ENCODE peak calls at places on chromosomes 7 and 10, in eight cellular contexts. One of them, this sample, is unnamed.
A peak's percentile ranks its signal among the peaks of the same experiment; 100 is the strongest.

GRCh38 chr10:103350175-103350521 is 792 bp downstream of the PCGF6 start:
- DNase-seq in GM23338: no peak
- DNase-seq in HCT116: no peak
- DNase-seq in Panc1: no peak
- DNase-seq in SK-N-SH: no peak
- DNase-seq in HepG2: no peak
- DNase-seq in K562: no peak
- DNase-seq in GM12878: no peak
- DNase-seq in this sample: no peak

GRCh38 chr7:77306231-77307067 is 106.8 kb upstream of the FGL2 start:
- DNase-seq in K562: no peak
- DNase-seq in GM23338: no peak
- DNase-seq in HCT116: no peak
- DNase-seq in Panc1: no peak
- DNase-seq in GM12878: no peak
- DNase-seq in HepG2: peak; percentile 29
- DNase-seq in SK-N-SH: no peak
- DNase-seq in this sample: peak; percentile 76

GRCh38 chr7:76351372-76351771 is 7.4 kb downstream of the YWHAG start:
- DNase-seq in GM12878: no peak
- DNase-seq in HepG2: no peak
- DNase-seq in HCT116: no peak
- DNase-seq in GM23338: no peak
- DNase-seq in SK-N-SH: no peak
- DNase-seq in Panc1: no peak
- DNase-seq in K562: no peak
- DNase-seq in this sample: no peak

GRCh38 chr7:146659732-146660131 is 543.1 kb downstream of the CNTNAP2 start:
- DNase-seq in Panc1: no peak
- DNase-seq in GM23338: no peak
- DNase-seq in K562: no peak
- DNase-seq in HepG2: no peak
- DNase-seq in HCT116: no peak
- DNase-seq in SK-N-SH: peak; percentile 8
- DNase-seq in GM12878: no peak
- DNase-seq in this sample: no peak

GRCh38 chr7:107014381-107015023 is 30.0 kb upstream of the PRKAR2B start:
- DNase-seq in HCT116: no peak
- DNase-seq in GM12878: no peak
- DNase-seq in GM23338: peak; percentile 7
- DNase-seq in SK-N-SH: no peak
- DNase-seq in HepG2: no peak
- DNase-seq in Panc1: no peak
- DNase-seq in K562: no peak
- DNase-seq in this sample: no peak

GRCh38 chr10:129958118-129958685 is 5.9 kb downstream of the EBF3 start:
- DNase-seq in Panc1: no peak
- DNase-seq in HCT116: no peak
- DNase-seq in K562: no peak
- DNase-seq in GM12878: no peak
- DNase-seq in HepG2: no peak
- DNase-seq in GM23338: peak; percentile 38
- DNase-seq in SK-N-SH: no peak
- DNase-seq in this sample: no peak

GRCh38 chr7:7183061-7183832 is 903 bp downstream of the C1GALT1 start:
- DNase-seq in Panc1: no peak
- DNase-seq in HepG2: no peak
- DNase-seq in K562: peak; percentile 51
- DNase-seq in SK-N-SH: peak; percentile 82
- DNase-seq in GM12878: no peak
- DNase-seq in GM23338: peak; percentile 66
- DNase-seq in HCT116: no peak
- DNase-seq in this sample: peak; percentile 14

GRCh38 chr10:1050145-1050544 is 1.2 kb upstream of the IDI1 start:
- DNase-seq in HCT116: no peak
- DNase-seq in HepG2: peak; percentile 22
- DNase-seq in GM23338: no peak
- DNase-seq in GM12878: no peak
- DNase-seq in SK-N-SH: no peak
- DNase-seq in K562: peak; percentile 79
- DNase-seq in Panc1: no peak
- DNase-seq in this sample: no peak

GRCh38 chr10:67971311-67971710 is 86.9 kb downstream of the SIRT1 start:
- DNase-seq in Panc1: no peak
- DNase-seq in SK-N-SH: no peak
- DNase-seq in K562: no peak
- DNase-seq in HepG2: no peak
- DNase-seq in HCT116: no peak
- DNase-seq in GM12878: no peak
- DNase-seq in GM23338: no peak
- DNase-seq in this sample: no peak

GRCh38 chr7:99099499-99100077 is 44.3 kb downstream of the SMURF1 start:
- DNase-seq in K562: no peak
- DNase-seq in Panc1: no peak
- DNase-seq in HCT116: no peak
- DNase-seq in GM23338: no peak
- DNase-seq in GM12878: no peak
- DNase-seq in SK-N-SH: no peak
- DNase-seq in HepG2: peak; percentile 50
- DNase-seq in this sample: no peak

GRCh38 chr7:45714521-45714820 is 140.3 kb downstream of the ADCY1 start:
- DNase-seq in HCT116: no peak
- DNase-seq in GM12878: no peak
- DNase-seq in SK-N-SH: no peak
- DNase-seq in Panc1: no peak
- DNase-seq in K562: no peak
- DNase-seq in HepG2: no peak
- DNase-seq in GM23338: no peak
- DNase-seq in this sample: no peak

GRCh38 chr7:111982804-111983203 is 223.4 kb downstream of the DOCK4 start:
- DNase-seq in HCT116: no peak
- DNase-seq in K562: no peak
- DNase-seq in SK-N-SH: no peak
- DNase-seq in Panc1: no peak
- DNase-seq in HepG2: no peak
- DNase-seq in GM12878: no peak
- DNase-seq in GM23338: no peak
- DNase-seq in this sample: no peak

GRCh38 chr7:135877799-135878198 is 99.4 kb downstream of the MTPN start:
- DNase-seq in HepG2: no peak
- DNase-seq in GM12878: peak; percentile 19
- DNase-seq in GM23338: no peak
- DNase-seq in SK-N-SH: no peak
- DNase-seq in HCT116: no peak
- DNase-seq in K562: no peak
- DNase-seq in Panc1: no peak
- DNase-seq in this sample: no peak

GRCh38 chr10:29681700-29682444 is 47.1 kb upstream of the SVIL start:
- DNase-seq in GM23338: no peak
- DNase-seq in K562: no peak
- DNase-seq in SK-N-SH: no peak
- DNase-seq in HepG2: no peak
- DNase-seq in GM12878: no peak
- DNase-seq in HCT116: no peak
- DNase-seq in Panc1: no peak
- DNase-seq in this sample: peak; percentile 94

GRCh38 chr7:142459557-142459963 is 201.7 kb upstream of the PRSS58 start:
- DNase-seq in GM12878: no peak
- DNase-seq in Panc1: no peak
- DNase-seq in K562: peak; percentile 69
- DNase-seq in GM23338: peak; percentile 71
- DNase-seq in HCT116: peak; percentile 41
- DNase-seq in SK-N-SH: peak; percentile 64
- DNase-seq in HepG2: peak; percentile 25
- DNase-seq in this sample: no peak

GRCh38 chr7:18352339-18353255 is 143.0 kb upstream of the HDAC9 start:
- DNase-seq in GM12878: no peak
- DNase-seq in GM23338: peak; percentile 86
- DNase-seq in SK-N-SH: peak; percentile 59
- DNase-seq in HepG2: peak; percentile 5
- DNase-seq in Panc1: peak; percentile 58
- DNase-seq in K562: peak; percentile 37
- DNase-seq in HCT116: peak; percentile 35
- DNase-seq in this sample: peak; percentile 24

GRCh38 chr7:18356195-18356645 is 139.3 kb upstream of the HDAC9 start:
- DNase-seq in K562: peak; percentile 12
- DNase-seq in GM23338: peak; percentile 36
- DNase-seq in HCT116: peak; percentile 26
- DNase-seq in Panc1: peak; percentile 42
- DNase-seq in HepG2: peak; percentile 8
- DNase-seq in SK-N-SH: peak; percentile 34
- DNase-seq in GM12878: no peak
- DNase-seq in this sample: no peak

GRCh38 chr7:18354108-18354507 is 141.4 kb upstream of the HDAC9 start:
- DNase-seq in HepG2: no peak
- DNase-seq in HCT116: no peak
- DNase-seq in GM23338: no peak
- DNase-seq in Panc1: no peak
- DNase-seq in GM12878: no peak
- DNase-seq in K562: no peak
- DNase-seq in SK-N-SH: no peak
- DNase-seq in this sample: no peak

GRCh38 chr7:18357691-18358090 is 137.9 kb upstream of the HDAC9 start:
- DNase-seq in GM23338: peak; percentile 55
- DNase-seq in Panc1: no peak
- DNase-seq in K562: no peak
- DNase-seq in HepG2: no peak
- DNase-seq in GM12878: no peak
- DNase-seq in SK-N-SH: no peak
- DNase-seq in HCT116: no peak
- DNase-seq in this sample: no peak

DNA sequence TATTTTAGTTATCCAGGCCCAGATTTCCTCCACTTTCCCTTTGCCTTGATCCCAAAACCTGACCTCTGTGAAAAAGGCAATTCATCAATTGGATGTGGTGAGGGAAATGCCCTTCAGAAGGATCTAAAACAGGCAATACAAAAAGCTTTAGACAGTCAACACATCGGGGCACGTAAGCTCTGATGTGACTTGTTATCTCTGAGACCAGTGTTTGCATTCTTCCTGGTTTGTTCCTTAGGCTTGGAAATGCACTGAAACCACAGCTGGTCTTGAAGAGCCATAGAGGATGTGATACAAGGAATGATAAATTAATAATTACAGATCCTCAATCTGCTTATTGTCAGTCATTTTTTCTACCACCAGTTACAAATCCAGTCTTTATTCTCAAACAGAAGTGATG is 140.9 kb upstream of the HDAC9 start:
- DNase-seq in K562: no peak
- DNase-seq in HepG2: no peak
- DNase-seq in Panc1: no peak
- DNase-seq in GM12878: no peak
- DNase-seq in SK-N-SH: no peak
- DNase-seq in GM23338: no peak
- DNase-seq in HCT116: no peak
- DNase-seq in this sample: no peak
- TF ChIP-seq REST in K562: no peak
- TF ChIP-seq REST in HepG2: no peak
- TF ChIP-seq REST in Panc1: no peak
- TF ChIP-seq REST in GM12878: no peak
- TF ChIP-seq REST in SK-N-SH: no peak
- TF ChIP-seq REST in GM23338: no peak
- TF ChIP-seq REST in HCT116: no peak
- TF ChIP-seq REST in this sample: no peak

GRCh38 chr7:29956477-29956836 is 33.1 kb downstream of the SCRN1 start:
- DNase-seq in Panc1: no peak
- DNase-seq in K562: no peak
- DNase-seq in SK-N-SH: no peak
- DNase-seq in GM12878: no peak
- DNase-seq in HCT116: no peak
- DNase-seq in HepG2: no peak
- DNase-seq in GM23338: no peak
- DNase-seq in this sample: no peak
- H3K27ac ChIP-seq in Panc1: no peak overlapping the region
- H3K27ac ChIP-seq in K562: no peak overlapping the region
- H3K27ac ChIP-seq in SK-N-SH: no peak overlapping the region
- H3K27ac ChIP-seq in GM12878: peak overlapping the region; percentile 4
- H3K27ac ChIP-seq in HCT116: no peak overlapping the region
- H3K27ac ChIP-seq in HepG2: no peak overlapping the region
- H3K27ac ChIP-seq in GM23338: no peak overlapping the region
- H3K27ac ChIP-seq in this sample: no peak overlapping the region

GRCh38 chr7:148379693-148380092 is 210.9 kb upstream of the C7orf33 start:
- DNase-seq in HCT116: no peak
- DNase-seq in GM12878: no peak
- DNase-seq in SK-N-SH: no peak
- DNase-seq in HepG2: no peak
- DNase-seq in GM23338: peak; percentile 45
- DNase-seq in K562: no peak
- DNase-seq in Panc1: no peak
- DNase-seq in this sample: no peak
- TF ChIP-seq POLR2AphosphoS5 in HCT116: no peak
- TF ChIP-seq POLR2AphosphoS5 in GM12878: no peak
- TF ChIP-seq POLR2AphosphoS5 in SK-N-SH: no peak
- TF ChIP-seq POLR2AphosphoS5 in HepG2: no peak
- TF ChIP-seq POLR2AphosphoS5 in GM23338: no peak
- TF ChIP-seq POLR2AphosphoS5 in K562: no peak
- TF ChIP-seq POLR2AphosphoS5 in Panc1: no peak
- TF ChIP-seq POLR2AphosphoS5 in this sample: no peak

DNA sequence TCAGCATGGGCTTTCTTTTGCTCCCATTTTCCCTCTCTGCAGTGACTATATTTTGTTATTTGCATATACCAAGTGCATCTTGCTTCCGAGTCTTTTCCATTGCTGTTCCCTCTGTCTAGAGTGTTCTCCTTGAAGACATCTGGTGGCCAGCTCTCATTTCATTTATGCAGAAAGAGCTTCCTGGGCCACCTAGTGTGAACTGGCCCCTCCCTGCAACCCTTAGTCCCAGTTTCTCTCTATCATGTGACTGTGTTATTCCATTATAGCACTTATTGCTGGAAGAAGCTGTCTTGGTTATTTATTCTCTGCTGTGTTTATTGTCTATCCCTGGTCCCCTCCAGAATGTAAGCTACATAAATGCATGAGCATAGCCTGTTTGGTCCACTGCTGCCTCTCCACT is 300.5 kb downstream of the PLXNA4 start:
- DNase-seq in Panc1: no peak
- DNase-seq in SK-N-SH: no peak
- DNase-seq in HepG2: no peak
- DNase-seq in GM23338: no peak
- DNase-seq in HCT116: no peak
- DNase-seq in K562: no peak
- DNase-seq in GM12878: no peak
- DNase-seq in this sample: no peak
- TF ChIP-seq REST in Panc1: no peak
- TF ChIP-seq REST in SK-N-SH: no peak
- TF ChIP-seq REST in HepG2: no peak
- TF ChIP-seq REST in GM23338: no peak
- TF ChIP-seq REST in HCT116: no peak
- TF ChIP-seq REST in K562: no peak
- TF ChIP-seq REST in GM12878: no peak
- TF ChIP-seq REST in this sample: no peak

DNA sequence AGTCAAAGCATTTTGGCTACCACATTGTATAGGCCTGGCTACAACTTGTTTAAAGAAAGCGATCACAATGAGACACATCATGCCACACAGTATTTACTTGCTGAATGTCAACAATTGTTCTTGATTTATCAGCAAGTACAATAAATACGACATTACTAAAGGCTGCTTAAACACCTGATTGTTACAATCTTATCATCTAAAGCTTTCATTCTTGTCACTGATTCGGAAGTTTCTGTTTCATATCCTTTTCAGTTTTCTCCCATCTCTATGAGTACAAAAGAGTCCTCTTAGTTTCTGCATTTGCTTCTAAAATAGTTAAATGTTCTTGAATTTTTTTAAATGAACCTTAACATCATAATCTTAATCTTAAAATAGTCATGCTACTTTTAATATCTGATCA is 128.1 kb upstream of the LRRN3 start:
- DNase-seq in GM12878: no peak
- DNase-seq in SK-N-SH: no peak
- DNase-seq in HepG2: no peak
- DNase-seq in Panc1: no peak
- DNase-seq in K562: no peak
- DNase-seq in HCT116: no peak
- DNase-seq in GM23338: no peak
- DNase-seq in this sample: no peak
- H3K27ac ChIP-seq in GM12878: no peak overlapping the region
- H3K27ac ChIP-seq in SK-N-SH: peak overlapping the region; percentile 78
- H3K27ac ChIP-seq in HepG2: no peak overlapping the region
- H3K27ac ChIP-seq in Panc1: no peak overlapping the region
- H3K27ac ChIP-seq in K562: no peak overlapping the region
- H3K27ac ChIP-seq in HCT116: no peak overlapping the region
- H3K27ac ChIP-seq in GM23338: no peak overlapping the region
- H3K27ac ChIP-seq in this sample: no peak overlapping the region